ENCODE peak calls at places on chromosomes 3 and 15, in seven cellular contexts. S is ovary, Z is pancreas, T is stomach, X is progenitor cell of endocrine pancreas, D is upper lobe of right lung, F is astrocyte of the spinal cord. W is an unnamed sample.

GRCh38 chr15:52483712-52484111 is 45.0 kb downstream of the MYO5A start:
- DNase-seq in S (no peak), Z (no peak), T (no peak), X (no peak), D (no peak), F (peak; percentile 70), W (no peak)

GRCh38 chr3:354433-354832 is 157.9 kb downstream of the CHL1 start:
- DNase-seq in S (peak; percentile 39), Z (peak; percentile 35), T (no peak), X (peak; percentile 27), D (no peak), F (peak; percentile 49), W (no peak)

GRCh38 chr3:49899815-49900214 is 3.9 kb downstream of the MST1R start:
- DNase-seq in S (no peak), Z (no peak), T (no peak), X (no peak), D (no peak), F (no peak), W (no peak)

GRCh38 chr3:128605091-128606046 is 45.2 kb downstream of the RPN1 start:
- DNase-seq in S (no peak), Z (no peak), T (no peak), X (no peak), D (no peak), F (no peak), W (no peak)

GRCh38 chr15:28096720-28097431 is 2.2 kb downstream of the OCA2 start:
- DNase-seq in S (no peak), Z (peak; percentile 21), T (no peak), X (peak; percentile 28), D (no peak), F (no peak), W (no peak)

GRCh38 chr3:17187589-17188184 is 302.9 kb downstream of the PLCL2 start:
- DNase-seq in S (no peak), Z (no peak), T (no peak), X (no peak), D (no peak), F (no peak), W (no peak)

GRCh38 chr3:156353535-156353934 is 201.4 kb downstream of the SSR3 start:
- DNase-seq in S (no peak), Z (no peak), T (no peak), X (no peak), D (no peak), F (no peak), W (no peak)

GRCh38 chr15:47908950-47909670 is 191.8 kb downstream of the SEMA6D start:
- DNase-seq in S (no peak), Z (no peak), T (no peak), X (no peak), D (no peak), F (no peak), W (no peak)

GRCh38 chr3:143847787-143848631 is at the start of gene SLC9A9:
- DNase-seq in S (peak; percentile 26), Z (no peak), T (peak; percentile 27), X (no peak), D (no peak), F (peak; percentile 75), W (no peak)

GRCh38 chr15:64092864-64093626 is 593 bp downstream of the CIAO2A start:
- DNase-seq in S (no peak), Z (peak; percentile 67), T (peak; percentile 50), X (peak; percentile 15), D (no peak), F (peak; percentile 77), W (peak; percentile 42)

GRCh38 chr3:188205992-188206416 is 52.0 kb downstream of the LPP start:
- DNase-seq in S (no peak), Z (peak; percentile 24), T (no peak), X (no peak), D (no peak), F (no peak), W (no peak)

GRCh38 chr3:188199386-188199785 is 45.4 kb downstream of the LPP start:
- DNase-seq in S (no peak), Z (no peak), T (no peak), X (no peak), D (no peak), F (no peak), W (no peak)

GRCh38 chr3:188198760-188199327 is 44.9 kb downstream of the LPP start:
- DNase-seq in S (no peak), Z (no peak), T (no peak), X (no peak), D (no peak), F (no peak), W (no peak)

GRCh38 chr3:188204516-188204915 is 50.6 kb downstream of the LPP start:
- DNase-seq in S (no peak), Z (no peak), T (no peak), X (no peak), D (no peak), F (no peak), W (no peak)

DNA sequence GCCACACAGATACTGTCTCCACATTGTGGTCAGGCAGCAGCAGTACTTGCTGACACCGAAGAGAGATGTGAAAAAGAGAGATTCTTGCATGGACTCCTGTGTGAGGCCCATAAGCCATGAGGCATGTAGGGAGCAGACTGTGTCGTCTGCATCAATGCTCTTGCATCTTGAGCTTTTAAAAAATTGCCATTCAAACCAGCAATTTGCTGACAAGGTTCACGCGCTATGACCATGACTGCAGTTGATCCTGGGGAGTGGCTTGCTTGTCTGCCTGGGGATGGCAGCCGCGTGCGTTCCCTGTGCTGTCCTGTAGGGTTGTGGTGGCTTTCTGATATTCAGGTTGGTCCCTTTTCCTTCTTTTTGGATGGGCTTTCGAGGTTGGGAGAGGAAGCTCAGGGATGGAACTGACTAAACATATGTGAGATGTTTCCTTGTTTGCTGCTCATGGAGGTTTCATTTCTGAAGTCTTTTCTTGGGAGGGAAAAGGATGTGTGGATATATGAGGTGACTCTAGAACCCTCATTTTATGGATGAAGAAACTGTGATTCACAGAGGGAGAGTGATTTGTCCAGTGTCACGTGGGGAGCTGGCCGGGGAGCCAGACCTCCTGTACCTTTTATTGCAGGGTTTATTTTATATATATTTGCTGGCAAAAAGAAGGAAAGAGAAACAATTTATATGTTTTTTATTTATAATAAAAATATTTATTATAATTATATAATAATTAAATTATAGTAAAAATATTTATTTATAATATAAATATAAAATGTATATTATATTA is 48.6 kb downstream of the LPP start:
- DNase-seq in S (no peak), Z (no peak), T (no peak), X (no peak), D (no peak), F (no peak), W (no peak)
- TF ChIP-seq CTCF in S (no peak), Z (no peak), T (no peak), X (peak; percentile 17), D (no peak), F (no peak), W (no peak)

GRCh38 chr3:36135863-36136262 is 244.4 kb upstream of the STAC start:
- DNase-seq in S (no peak), Z (no peak), T (no peak), X (no peak), D (no peak), F (no peak), W (no peak)

DNA sequence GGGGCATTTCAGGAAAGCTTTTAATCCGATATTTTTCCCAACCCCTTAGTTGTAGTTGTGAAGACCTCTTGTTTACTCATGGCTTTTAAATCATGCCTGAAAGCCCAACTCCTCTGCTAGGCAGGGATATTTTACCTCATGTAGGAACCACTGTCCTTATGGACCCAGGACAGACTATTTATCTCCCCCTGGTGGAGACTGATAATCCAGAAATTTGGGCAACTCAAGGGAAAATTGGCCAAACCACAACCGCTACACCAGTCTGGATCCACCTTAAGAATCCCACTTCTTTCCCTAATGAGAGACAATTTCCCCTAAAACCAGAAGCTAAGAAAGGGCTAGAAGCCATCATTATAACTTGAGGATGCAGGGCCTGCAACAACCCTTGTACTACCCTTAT is 248.1 kb upstream of the STAC start:
- DNase-seq in S (no peak), Z (no peak), T (no peak), X (no peak), D (no peak), F (no peak), W (no peak)
- TF ChIP-seq CTCF in S (no peak), Z (no peak), T (no peak), X (no peak), D (no peak), F (peak; percentile 24), W (peak; percentile 23)

GRCh38 chr3:53843195-53844177 is 2.7 kb downstream of the CHDH start:
- DNase-seq in S (no peak), Z (peak; percentile 37), T (no peak), X (no peak), D (no peak), F (no peak), W (no peak)

GRCh38 chr3:53844262-53845102 is 1.7 kb downstream of the CHDH start:
- DNase-seq in S (no peak), Z (no peak), T (peak; percentile 49), X (no peak), D (no peak), F (no peak), W (no peak)

GRCh38 chr3:53841296-53841695 is 4.9 kb downstream of the CHDH start:
- DNase-seq in S (no peak), Z (peak; percentile 56), T (peak; percentile 46), X (no peak), D (no peak), F (no peak), W (no peak)

GRCh38 chr3:53845103-53845880 is 927 bp downstream of the CHDH start:
- DNase-seq in S (peak; percentile 73), Z (peak; percentile 75), T (peak; percentile 71), X (no peak), D (peak; percentile 86), F (peak; percentile 23), W (no peak)

DNA sequence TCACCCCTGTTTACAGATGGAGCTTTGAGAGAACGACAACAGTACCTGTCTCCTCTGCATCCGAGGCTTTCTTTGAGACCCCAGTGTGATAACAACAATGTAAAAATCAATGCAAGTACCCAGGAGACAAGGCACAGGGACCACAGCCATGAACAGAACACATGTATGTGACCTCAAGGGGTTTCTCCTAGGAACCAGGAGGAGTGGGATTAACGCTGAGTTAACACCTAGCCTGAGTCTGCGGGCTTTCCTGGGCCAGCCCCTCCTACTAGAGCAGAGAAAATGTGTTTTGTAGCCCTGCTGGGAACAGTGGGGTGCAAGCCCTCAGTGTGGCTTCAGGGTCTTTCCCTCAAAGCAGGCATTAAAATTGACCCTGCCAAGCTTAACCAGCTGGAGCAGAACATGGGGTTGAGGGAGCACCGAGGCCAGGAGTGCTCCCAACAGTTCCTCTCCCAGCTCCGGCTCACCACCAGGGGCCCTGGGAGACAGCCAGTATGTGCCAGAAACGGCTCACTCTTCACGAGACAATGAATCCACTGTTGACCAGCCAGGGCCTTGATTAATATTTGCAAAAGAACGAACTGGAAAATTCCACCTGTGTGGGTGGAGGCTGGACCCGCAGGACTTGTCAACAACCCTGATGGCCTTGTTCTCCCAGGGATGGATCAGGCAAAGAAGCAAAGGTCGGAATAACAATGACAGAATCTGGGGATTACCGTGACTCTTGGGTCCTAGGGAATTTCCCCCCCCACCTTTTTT is 3.6 kb downstream of the CHDH start:
- DNase-seq in S (no peak), Z (peak; percentile 90), T (peak; percentile 89), X (peak; percentile 46), D (no peak), F (peak; percentile 16), W (no peak)
- TF ChIP-seq CTCF in S (no peak), Z (peak; percentile 57), T (no peak), X (peak; percentile 57), D (no peak), F (peak; percentile 18), W (no peak)

DNA sequence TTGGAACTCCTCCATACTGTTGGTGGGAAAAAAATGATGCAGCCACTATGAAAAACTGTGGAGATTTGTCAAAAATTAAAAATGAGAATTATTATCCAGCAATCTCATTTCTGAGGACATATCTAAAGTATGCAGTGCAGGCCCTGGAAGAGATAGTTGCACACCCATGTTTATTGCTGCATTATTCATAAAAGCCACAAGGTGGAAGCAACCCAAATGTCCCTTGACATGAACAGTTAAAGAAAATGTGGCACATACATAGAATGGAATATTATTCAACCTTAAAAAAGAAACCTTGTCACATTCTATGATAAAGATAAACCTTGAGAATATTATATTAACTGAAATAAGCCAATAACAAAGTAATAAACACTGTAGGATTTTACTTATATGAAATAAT is 80.9 kb upstream of the ARHGEF26 start:
- DNase-seq in S (no peak), Z (no peak), T (no peak), X (no peak), D (no peak), F (no peak), W (no peak)
- TF ChIP-seq CTCF in S (no peak), Z (no peak), T (no peak), X (peak; percentile 45), D (peak; percentile 40), F (peak; percentile 34), W (no peak)

W was measured in mesothelial cell of epicardium.